ENCODE peak calls at places on chromosomes 1 and 21, in six cellular contexts. D, I, P, V, R and C are unnamed samples.

GRCh38 chr21:34054259-34054658 is 19.1 kb upstream of the MRPS6 start:
- DNase-seq in I (no peak), R (no peak), V (no peak), P (no peak), D (no peak), C (no peak)

GRCh38 chr1:7983086-7983778 is 21.7 kb downstream of the PARK7 start:
- DNase-seq in R (no peak), V (no peak), D (no peak), I (no peak), P (no peak), C (no peak)

GRCh38 chr1:50476800-50477199 is 53.6 kb upstream of the DMRTA2 start:
- DNase-seq in P (no peak), D (no peak), R (no peak), V (no peak), I (no peak), C (no peak)

GRCh38 chr1:57683037-57683928 is 259.4 kb upstream of the DAB1 start:
- DNase-seq in R (no peak), V (no peak), D (no peak), I (no peak), P (no peak), C (no peak)

GRCh38 chr21:45888361-45889009 is 93.1 kb upstream of the COL6A1 start:
- DNase-seq in R (no peak), P (no peak), I (no peak), D (peak), V (no peak), C (no peak)

GRCh38 chr1:14282583-14283186 is 315.8 kb upstream of the KAZN start:
- DNase-seq in R (no peak), D (no peak), I (peak), P (no peak), V (no peak), C (peak)

GRCh38 chr1:214451591-214451990 is 99.8 kb downstream of the PTPN14 start:
- DNase-seq in D (no peak), I (no peak), V (no peak), R (no peak), P (no peak), C (peak)

GRCh38 chr1:44323952-44324351 is 31.1 kb downstream of the ERI3 start:
- DNase-seq in D (no peak), I (no peak), V (no peak), R (no peak), P (no peak), C (no peak)

GRCh38 chr1:234212764-234213406 is 160.4 kb upstream of the COA6 start:
- DNase-seq in V (no peak), D (no peak), I (peak), R (peak), P (peak), C (peak)

GRCh38 chr21:31576428-31576827 is 83.1 kb upstream of the SOD1 start:
- DNase-seq in R (no peak), V (no peak), I (peak), P (no peak), D (no peak), C (peak)

GRCh38 chr1:117093870-117094621 is 27.5 kb downstream of the TRIM45 start:
- DNase-seq in D (no peak), P (no peak), R (no peak), V (no peak), I (peak), C (peak)

GRCh38 chr1:40153073-40153770 is 8.0 kb upstream of the RLF start:
- DNase-seq in P (peak), D (no peak), V (no peak), I (peak), R (no peak), C (peak)

GRCh38 chr1:92749024-92749634 is 35.8 kb downstream of the EVI5 start:
- DNase-seq in V (no peak), D (no peak), P (peak), R (no peak), I (peak), C (peak)

GRCh38 chr1:224565186-224565585 is 50.9 kb upstream of the CNIH3 start:
- DNase-seq in R (no peak), V (no peak), P (no peak), D (no peak), I (peak), C (peak)

GRCh38 chr1:166153641-166154350 is 13.0 kb downstream of the FAM78B start:
- DNase-seq in V (no peak), D (no peak), R (no peak), P (no peak), I (no peak), C (no peak)

GRCh38 chr1:44832068-44832700 is 10.9 kb downstream of the PTCH2 start:
- DNase-seq in I (no peak), D (no peak), V (no peak), R (no peak), P (no peak), C (no peak)

GRCh38 chr1:26521669-26522030 is 7.9 kb upstream of the RPS6KA1 start:
- DNase-seq in R (no peak), D (no peak), I (no peak), P (no peak), V (no peak), C (no peak)

GRCh38 chr1:241964550-241965241 is 7.1 kb downstream of the BECN2 start:
- DNase-seq in R (peak), I (peak), P (no peak), V (no peak), D (no peak), C (no peak)

GRCh38 chr21:41251961-41252642 is 64.5 kb upstream of the FAM3B start:
- DNase-seq in R (no peak), D (no peak), I (peak), P (no peak), V (no peak), C (no peak)

GRCh38 chr1:222266223-222267215 is 281.4 kb downstream of the HHIPL2 start:
- DNase-seq in P (no peak), R (no peak), I (no peak), V (no peak), D (no peak), C (no peak)

GRCh38 chr1:100556181-100556580 is 18.2 kb downstream of the GPR88 start:
- DNase-seq in I (no peak), P (no peak), R (no peak), D (no peak), V (no peak), C (no peak)

GRCh38 chr1:228668553-228669400 is 66.5 kb upstream of the RHOU start:
- DNase-seq in I (peak), P (no peak), R (peak), V (no peak), D (no peak), C (peak)

GRCh38 chr1:61087574-61087973 is 5.2 kb downstream of the NFIA start:
- DNase-seq in P (no peak), D (no peak), V (no peak), R (no peak), I (peak), C (no peak)

GRCh38 chr1:162213281-162213909 is 143.9 kb downstream of the NOS1AP start:
- DNase-seq in I (peak), R (no peak), V (no peak), P (no peak), D (no peak), C (peak)

GRCh38 chr1:169368406-169368769 is 393 bp downstream of the BLZF1 start:
- DNase-seq in R (no peak), D (peak), I (peak), V (peak), P (no peak), C (no peak)

GRCh38 chr1:16145030-16145987 is 10.6 kb downstream of the EPHA2 start:
- DNase-seq in V (no peak), I (peak), R (peak), P (no peak), D (no peak), C (peak)

GRCh38 chr1:147242449-147243227 is at the start of gene CHD1L:
- DNase-seq in D (peak), I (peak), V (peak), P (peak), R (peak), C (peak)

GRCh38 chr1:2468041-2468472 is 8.0 kb upstream of the PLCH2 start:
- DNase-seq in P (peak), V (peak), D (peak), R (no peak), I (peak), C (peak)

GRCh38 chr1:225896937-225897549 is 8.1 kb upstream of the LEFTY1 start:
- DNase-seq in P (peak), I (no peak), V (peak), D (peak), R (no peak), C (peak)

DNA sequence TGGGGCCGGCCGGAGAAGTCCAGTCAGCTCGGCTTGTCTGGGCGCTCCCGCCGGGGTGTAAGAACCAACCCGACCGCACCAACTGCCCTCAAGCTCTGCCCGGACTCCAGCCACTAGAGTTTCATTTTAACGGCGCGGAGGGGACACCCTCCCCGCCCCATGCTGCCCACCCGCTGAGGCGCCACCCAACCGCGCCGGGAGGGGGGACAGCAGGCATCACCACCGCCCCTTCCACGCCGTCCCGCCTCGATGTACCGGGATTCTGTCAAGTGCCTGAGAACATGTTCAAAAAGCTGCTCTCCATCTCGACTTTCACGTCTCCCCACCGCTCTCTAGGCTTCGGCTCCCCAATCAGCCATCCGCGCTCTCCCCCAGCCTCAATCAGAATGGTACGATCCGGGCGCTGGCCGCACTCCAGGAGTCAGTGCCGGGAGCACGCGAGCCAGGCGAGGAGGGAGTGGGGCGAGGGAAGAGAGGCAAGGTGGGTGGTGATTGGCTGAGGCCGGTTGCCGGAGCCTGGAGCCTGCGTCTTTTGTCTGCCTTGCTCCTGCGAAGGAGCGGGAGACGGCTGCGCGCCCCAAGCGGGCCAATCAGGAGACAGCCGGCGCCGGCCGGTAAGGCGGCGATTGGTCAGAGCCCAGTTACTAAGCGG is at the start of gene PIK3R3:
- DNase-seq in V (peak), I (peak), P (peak), R (peak), D (peak), C (peak)
- TF ChIP-seq CTCF in V (no peak), I (no peak), P (no peak), R (no peak), D (no peak), C (no peak)

GRCh38 chr1:111798580-111798979 is 42.9 kb downstream of the DDX20 start:
- DNase-seq in P (no peak), R (no peak), D (no peak), I (no peak), V (no peak), C (no peak)

GRCh38 chr1:111803951-111804350 is 48.2 kb downstream of the DDX20 start:
- DNase-seq in P (no peak), D (no peak), R (no peak), I (no peak), V (no peak), C (no peak)

GRCh38 chr1:111802984-111803383 is 47.3 kb downstream of the DDX20 start:
- DNase-seq in P (no peak), R (no peak), D (no peak), V (no peak), I (no peak), C (no peak)

GRCh38 chr1:111802110-111802509 is 46.4 kb downstream of the DDX20 start:
- DNase-seq in P (no peak), R (no peak), V (no peak), D (no peak), I (no peak), C (no peak)

GRCh38 chr1:111801071-111801850 is 45.6 kb downstream of the DDX20 start:
- DNase-seq in I (no peak), V (no peak), P (no peak), D (no peak), R (no peak), C (peak)
- TF ChIP-seq CTCF in I (no peak), V (no peak), P (no peak), D (no peak), R (no peak), C (no peak)

GRCh38 chr1:114379358-114379757 is 131.6 kb downstream of the TRIM33 start:
- DNase-seq in R (no peak), P (no peak), D (no peak), V (no peak), I (no peak), C (no peak)

GRCh38 chr1:114379987-114380386 is 131.0 kb downstream of the TRIM33 start:
- DNase-seq in I (no peak), V (no peak), R (no peak), D (no peak), P (no peak), C (no peak)

GRCh38 chr1:114377356-114377755 is 133.6 kb downstream of the TRIM33 start:
- DNase-seq in I (no peak), P (no peak), R (no peak), D (no peak), V (no peak), C (no peak)
- TF ChIP-seq CTCF in I (no peak), P (no peak), R (no peak), D (no peak), V (no peak), C (no peak)

DNA sequence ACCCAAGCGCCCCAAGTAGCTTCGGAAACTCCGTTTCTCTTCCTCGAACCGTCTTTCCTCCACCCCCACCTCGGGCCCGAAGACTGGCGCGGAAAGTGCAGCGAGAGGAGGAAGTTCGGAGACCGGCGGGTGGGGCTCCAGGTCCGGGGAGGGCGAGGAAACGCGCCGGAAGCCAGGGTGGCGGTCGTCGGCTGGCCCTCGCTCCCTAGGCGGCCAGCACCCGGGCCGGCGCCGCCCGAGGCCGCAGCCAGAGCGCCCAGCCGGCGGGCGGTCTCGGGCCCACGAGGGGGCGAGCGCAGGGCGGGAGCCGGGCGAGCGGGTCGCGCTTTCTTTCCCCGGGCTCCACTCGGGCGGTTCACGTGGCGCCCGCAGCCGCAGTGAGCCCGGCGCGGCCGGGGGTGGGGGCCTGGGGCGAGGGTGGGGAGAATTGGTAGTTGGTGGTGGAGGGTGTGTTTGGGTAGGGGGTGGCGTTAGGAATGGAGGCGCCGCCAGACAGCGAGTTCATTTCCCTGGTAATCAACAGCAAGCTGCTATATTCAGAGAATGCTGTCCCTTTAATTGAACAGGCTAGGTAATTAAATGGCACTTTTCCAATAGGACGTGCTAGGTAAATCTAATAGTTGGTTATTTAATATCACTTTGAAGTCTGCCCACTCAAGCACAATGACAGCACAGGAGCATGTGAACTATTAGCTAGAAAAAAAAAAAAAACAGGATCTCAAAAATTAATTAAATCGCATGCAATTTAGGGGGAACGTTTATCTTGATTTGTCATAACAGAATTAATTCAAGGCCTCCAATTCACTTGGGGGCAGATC is 6.7 kb downstream of the LMO4 start:
- DNase-seq in R (peak), D (peak), P (peak), V (peak), I (peak), C (peak)
- TF ChIP-seq CTCF in R (peak), D (no peak), P (peak), V (no peak), I (no peak), C (peak)

DNA sequence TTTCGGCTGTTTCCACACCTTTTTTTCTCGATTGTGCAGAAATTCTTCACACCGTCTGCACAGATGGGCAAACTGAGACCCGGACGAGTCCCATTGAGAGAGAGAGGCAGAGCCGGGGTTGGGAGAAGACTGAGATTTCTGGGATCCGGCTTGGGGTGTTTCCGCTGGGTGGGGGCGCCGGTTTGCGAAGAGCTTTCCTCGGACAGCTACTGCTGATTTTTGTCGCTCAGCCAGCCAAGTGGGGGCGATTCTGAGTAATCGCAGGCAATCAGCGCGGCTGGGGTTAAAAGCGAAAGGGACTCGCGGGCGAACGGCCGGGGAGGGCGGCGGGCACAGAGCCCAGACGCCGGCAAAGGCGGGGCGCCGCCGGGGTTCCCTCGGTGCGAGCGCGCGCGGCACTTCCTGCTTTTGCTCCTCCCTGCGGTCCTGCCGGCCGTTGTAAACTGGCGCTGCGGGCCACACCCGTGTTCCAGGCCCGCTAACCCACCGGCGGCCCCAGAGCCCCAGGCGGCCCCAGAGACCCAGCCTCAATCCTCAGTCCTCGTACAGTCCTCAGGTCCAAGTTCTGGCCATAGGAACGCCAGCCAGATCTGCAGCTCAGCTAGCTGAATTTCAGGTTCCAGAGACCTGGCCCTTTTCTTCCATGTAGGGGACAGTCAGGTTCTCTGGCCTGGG is 32.4 kb upstream of the JUN start:
- DNase-seq in R (peak), I (peak), V (peak), P (peak), D (peak), C (peak)
- TF ChIP-seq CTCF in R (no peak), I (peak), V (no peak), P (peak), D (no peak), C (no peak)

GRCh38 chr1:9271268-9271667 is 21.4 kb upstream of the SPSB1 start:
- DNase-seq in P (no peak), I (no peak), R (no peak), V (no peak), D (no peak), C (no peak)

GRCh38 chr1:9271861-9272595 is 20.7 kb upstream of the SPSB1 start:
- DNase-seq in D (no peak), P (no peak), V (no peak), R (no peak), I (no peak), C (no peak)

GRCh38 chr1:9275161-9275560 is 17.5 kb upstream of the SPSB1 start:
- DNase-seq in D (no peak), V (no peak), R (no peak), P (no peak), I (peak), C (no peak)

GRCh38 chr1:9275567-9276034 is 17.1 kb upstream of the SPSB1 start:
- DNase-seq in I (peak), D (peak), R (no peak), V (peak), P (peak), C (peak)

DNA sequence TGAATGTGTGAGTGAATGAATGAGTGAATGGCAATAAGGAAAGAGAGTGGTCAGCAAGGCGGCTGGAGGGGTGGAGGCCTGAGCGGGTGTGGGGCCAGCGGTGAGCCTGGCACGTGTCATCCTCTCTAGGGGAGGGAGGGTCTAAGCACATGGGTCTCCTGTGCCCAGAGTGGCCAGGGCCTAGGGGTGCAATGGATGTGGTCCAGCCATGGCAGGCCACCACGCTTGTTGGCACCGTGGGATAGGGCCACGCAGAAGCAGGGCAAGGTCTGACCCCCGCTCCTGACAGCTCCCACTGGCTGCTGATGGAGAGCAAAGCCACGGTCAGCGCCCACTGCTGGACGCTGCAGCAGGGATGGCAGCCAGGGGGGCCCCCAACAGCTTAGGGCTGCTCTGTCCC is 19.5 kb upstream of the SPSB1 start:
- DNase-seq in D (no peak), V (no peak), P (no peak), R (no peak), I (no peak), C (no peak)
- TF ChIP-seq CTCF in D (no peak), V (no peak), P (no peak), R (no peak), I (no peak), C (no peak)

DNA sequence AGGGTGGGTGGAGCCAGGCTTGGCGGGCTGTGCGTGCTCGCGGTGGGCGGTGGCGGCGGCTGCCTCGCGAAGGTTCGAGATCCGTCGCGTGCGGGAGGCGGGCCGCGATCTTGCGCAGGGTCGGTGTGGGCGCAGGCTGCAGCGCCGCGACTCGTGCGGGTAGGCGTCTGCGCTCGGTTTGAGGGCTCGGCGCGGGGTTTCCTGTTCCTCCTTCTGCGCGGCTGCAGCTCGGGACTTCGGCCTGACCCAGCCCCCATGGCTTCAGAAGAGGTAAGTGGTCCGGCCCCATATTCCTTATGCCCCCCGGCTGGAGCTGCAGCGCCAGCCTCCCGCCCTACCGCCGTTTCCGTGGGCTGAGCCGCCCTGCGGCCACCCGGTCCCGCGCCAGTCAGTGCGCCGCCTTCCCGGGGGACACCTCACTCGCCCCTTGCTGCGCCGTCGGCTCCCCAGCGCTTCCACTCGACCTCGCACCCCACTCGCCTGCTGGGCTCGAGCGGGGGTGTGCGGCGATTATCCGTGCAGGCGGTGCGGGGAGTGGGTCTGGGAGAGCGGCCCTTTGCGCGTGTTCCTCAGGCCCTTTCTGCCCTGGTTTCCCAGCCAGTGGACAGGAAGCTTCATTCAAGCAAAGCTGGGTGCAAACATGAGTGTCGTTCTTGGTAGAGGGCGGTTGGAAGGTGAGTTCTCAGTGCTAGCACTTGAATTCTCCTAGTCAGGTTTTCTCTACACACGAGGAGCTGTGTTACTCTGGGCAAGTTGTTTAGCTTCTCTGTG is at the start of gene CACYBP:
- DNase-seq in D (no peak), I (peak), P (no peak), V (no peak), R (no peak), C (peak)
- TF ChIP-seq CTCF in D (no peak), I (no peak), P (no peak), V (no peak), R (no peak), C (no peak)

GRCh38 chr1:29984544-29985375 is 738.6 kb downstream of the MATN1 start:
- DNase-seq in R (peak), P (no peak), I (no peak), V (no peak), D (no peak), C (no peak)
- TF ChIP-seq CTCF in R (no peak), P (no peak), I (no peak), V (no peak), D (no peak), C (no peak)